ENCODE peak calls at places on chromosomes 6 and 20, in seven cellular contexts. K is transverse colon; B is stimulated activated CD4-positive, alpha-beta T cell treated with anti-CD3 and anti-CD28 coated beads, Interleukin-4, amount 100 ng/mL, for 24 hours; H is fibroblast of lung; J is H54; O is Peyer's patch; F is stimulated activated CD8-positive, alpha-beta memory T cell treated with anti-CD3 and anti-CD28 coated beads, Interleukin-4, amount 100 ng/mL, for 1 hour. N is an unnamed sample.

GRCh38 chr20:20412750-20413149 is 44.8 kb downstream of the INSM1 start:
- DNase-seq in K (no peak), B (peak), H (peak), J (no peak), O (no peak), F (no peak), N (no peak)

GRCh38 chr20:21714297-21715192 is 9.1 kb downstream of the PAX1 start:
- DNase-seq in K (no peak), B (no peak), H (no peak), J (no peak), O (no peak), F (no peak), N (no peak)

GRCh38 chr6:105135056-105135455 is 44.8 kb downstream of the POPDC3 start:
- DNase-seq in K (no peak), B (no peak), H (peak), J (no peak), O (no peak), F (no peak), N (peak)

GRCh38 chr20:7285918-7286556 is 518.6 kb downstream of the BMP2 start:
- DNase-seq in K (peak), B (no peak), H (peak), J (peak), O (peak), F (no peak), N (peak)

GRCh38 chr20:5065489-5066383 is 54.0 kb downstream of the PCNA start:
- DNase-seq in K (peak), B (no peak), H (peak), J (peak), O (peak), F (no peak), N (no peak)

GRCh38 chr6:20907486-20908071 is 373.3 kb downstream of the CDKAL1 start:
- DNase-seq in K (no peak), B (no peak), H (no peak), J (no peak), O (no peak), F (no peak), N (no peak)

GRCh38 chr6:89180971-89181370 is 35.1 kb downstream of the PM20D2 start:
- DNase-seq in K (no peak), B (no peak), H (no peak), J (no peak), O (no peak), F (no peak), N (no peak)

GRCh38 chr20:58457083-58457680 is 58.0 kb downstream of the APCDD1L start:
- DNase-seq in K (no peak), B (no peak), H (peak), J (no peak), O (no peak), F (no peak), N (no peak)

GRCh38 chr6:127299522-127300240 is 33.0 kb downstream of the RNF146 start:
- DNase-seq in K (no peak), B (no peak), H (no peak), J (no peak), O (no peak), F (no peak), N (no peak)

GRCh38 chr6:105593805-105594231 is 190.9 kb upstream of the PREP start:
- DNase-seq in K (no peak), B (no peak), H (peak), J (no peak), O (no peak), F (no peak), N (no peak)

GRCh38 chr6:43532201-43532600 is 15.3 kb downstream of the POLR1C start:
- DNase-seq in K (no peak), B (no peak), H (peak), J (no peak), O (no peak), F (no peak), N (no peak)

GRCh38 chr6:101741474-101742171 is 348.1 kb downstream of the GRIK2 start:
- DNase-seq in K (no peak), B (no peak), H (peak), J (no peak), O (no peak), F (no peak), N (no peak)

GRCh38 chr6:13725570-13725969 is 13.9 kb upstream of the RANBP9 start:
- DNase-seq in K (no peak), B (peak), H (peak), J (peak), O (no peak), F (no peak), N (no peak)